ENCODE peak calls at places on chromosomes 12 and 14, in four cellular contexts. Y is breast epithelium, I is tibial nerve, Z is IMR-90. O is an unnamed sample.

GRCh38 chr14:75279739-75280447 is 1.3 kb downstream of the FOS start:
- DNase-seq in Y (peak), I (no peak), Z (peak), O (peak)

GRCh38 chr12:46446645-46447044 is 74.1 kb upstream of the SLC38A2 start:
- DNase-seq in Y (no peak), I (no peak), Z (no peak), O (no peak)

GRCh38 chr12:107748472-107748871 is 12.5 kb downstream of the PRDM4 start:
- DNase-seq in Y (no peak), I (no peak), Z (peak), O (no peak)

GRCh38 chr12:29317556-29318363 is 63.2 kb downstream of the ERGIC2 start:
- DNase-seq in Y (no peak), I (peak), Z (peak), O (peak)

GRCh38 chr14:92407395-92407794 is 84.4 kb downstream of the SLC24A4 start:
- DNase-seq in Y (no peak), I (no peak), Z (no peak), O (no peak)

GRCh38 chr12:114032801-114033200 is 66.7 kb upstream of the RBM19 start:
- DNase-seq in Y (no peak), I (no peak), Z (no peak), O (no peak)

GRCh38 chr12:115088328-115088994 is 404.5 kb upstream of the TBX3 start:
- DNase-seq in Y (no peak), I (no peak), Z (no peak), O (no peak)

GRCh38 chr14:98963610-98964009 is 308.4 kb downstream of the BCL11B start:
- DNase-seq in Y (no peak), I (no peak), Z (no peak), O (no peak)

GRCh38 chr14:36227802-36228201 is 51.3 kb upstream of the PTCSC3 start:
- DNase-seq in Y (no peak), I (no peak), Z (peak), O (no peak)

GRCh38 chr12:53048033-53048779 is 1.7 kb upstream of the TNS2 start:
- DNase-seq in Y (peak), I (peak), Z (no peak), O (no peak)

GRCh38 chr12:105331805-105332251 is 1.3 kb downstream of the C12orf75 start:
- DNase-seq in Y (no peak), I (no peak), Z (no peak), O (peak)

GRCh38 chr14:55913324-55914035 is 204.7 kb upstream of the PELI2 start:
- DNase-seq in Y (no peak), I (peak), Z (peak), O (no peak)

GRCh38 chr12:89507015-89507824 is 17.4 kb downstream of the GALNT4 start:
- DNase-seq in Y (no peak), I (no peak), Z (no peak), O (no peak)

GRCh38 chr12:72790273-72790672 is 518.1 kb downstream of the TRHDE start:
- DNase-seq in Y (no peak), I (no peak), Z (no peak), O (no peak)

GRCh38 chr12:3680919-3681594 is 71.9 kb downstream of the CRACR2A start:
- DNase-seq in Y (no peak), I (peak), Z (no peak), O (peak)

GRCh38 chr12:9039397-9039977 is 50.1 kb downstream of the KLRG1 start:
- DNase-seq in Y (no peak), I (peak), Z (peak), O (peak)

GRCh38 chr14:71309756-71310155 is 402.5 kb downstream of the PCNX1 start:
- DNase-seq in Y (no peak), I (no peak), Z (no peak), O (no peak)

GRCh38 chr12:78457951-78458350 is 406.6 kb upstream of the SYT1 start:
- DNase-seq in Y (no peak), I (no peak), Z (peak), O (no peak)

GRCh38 chr14:49945448-49946319 is 52.8 kb downstream of the ARF6 start:
- DNase-seq in Y (no peak), I (no peak), Z (no peak), O (no peak)

GRCh38 chr14:31197671-31198070 is 9.9 kb downstream of the HECTD1 start:
- DNase-seq in Y (no peak), I (no peak), Z (no peak), O (no peak)

GRCh38 chr14:91744068-91744480 is 12.2 kb upstream of the CATSPERB start:
- DNase-seq in Y (no peak), I (no peak), Z (no peak), O (peak)

GRCh38 chr12:130144256-130144655 is 18.0 kb upstream of the FZD10 start:
- DNase-seq in Y (no peak), I (no peak), Z (no peak), O (no peak)

GRCh38 chr12:50219544-50219943 is 52.4 kb upstream of the CERS5 start:
- DNase-seq in Y (no peak), I (no peak), Z (no peak), O (no peak)

GRCh38 chr14:47526591-47527244 is 148.7 kb downstream of the MDGA2 start:
- DNase-seq in Y (no peak), I (no peak), Z (no peak), O (no peak)

GRCh38 chr14:54577977-54578376 is 11.0 kb downstream of the SAMD4A start:
- DNase-seq in Y (no peak), I (no peak), Z (peak), O (no peak)

GRCh38 chr12:6943719-6944380 is at the start of the genes C12orf57 and RNU7-1:
- DNase-seq in Y (peak), I (no peak), Z (peak), O (peak)
- TF ChIP-seq POLR2A in Y (peak), I (peak), Z (peak), O (peak)

GRCh38 chr12:16346931-16347330 is 514 bp upstream of the MGST1 start:
- DNase-seq in Y (no peak), I (no peak), Z (no peak), O (no peak)

GRCh38 chr12:16349132-16349463 is 1.7 kb downstream of the MGST1 start:
- DNase-seq in Y (peak), I (peak), Z (peak), O (peak)

GRCh38 chr12:16345105-16345504 is 2.3 kb upstream of the MGST1 start:
- DNase-seq in Y (no peak), I (no peak), Z (no peak), O (no peak)

GRCh38 chr12:16348435-16349131 is 1.1 kb downstream of the MGST1 start:
- DNase-seq in Y (no peak), I (no peak), Z (peak), O (peak)

GRCh38 chr12:16347391-16348298 is at the start of gene MGST1:
- DNase-seq in Y (peak), I (peak), Z (peak), O (peak)
- TF ChIP-seq POLR2A in Y (peak), I (no peak), Z (peak), O (peak)

GRCh38 chr14:68938515-68939423 is 40.3 kb downstream of the ACTN1 start:
- DNase-seq in Y (no peak), I (no peak), Z (peak), O (no peak)

GRCh38 chr14:68936476-68936875 is 42.6 kb downstream of the ACTN1 start:
- DNase-seq in Y (no peak), I (no peak), Z (no peak), O (no peak)

GRCh38 chr14:68936980-68937379 is 42.1 kb downstream of the ACTN1 start:
- DNase-seq in Y (no peak), I (no peak), Z (no peak), O (no peak)

GRCh38 chr14:68939424-68939892 is 39.6 kb downstream of the ACTN1 start:
- DNase-seq in Y (no peak), I (no peak), Z (no peak), O (no peak)

DNA sequence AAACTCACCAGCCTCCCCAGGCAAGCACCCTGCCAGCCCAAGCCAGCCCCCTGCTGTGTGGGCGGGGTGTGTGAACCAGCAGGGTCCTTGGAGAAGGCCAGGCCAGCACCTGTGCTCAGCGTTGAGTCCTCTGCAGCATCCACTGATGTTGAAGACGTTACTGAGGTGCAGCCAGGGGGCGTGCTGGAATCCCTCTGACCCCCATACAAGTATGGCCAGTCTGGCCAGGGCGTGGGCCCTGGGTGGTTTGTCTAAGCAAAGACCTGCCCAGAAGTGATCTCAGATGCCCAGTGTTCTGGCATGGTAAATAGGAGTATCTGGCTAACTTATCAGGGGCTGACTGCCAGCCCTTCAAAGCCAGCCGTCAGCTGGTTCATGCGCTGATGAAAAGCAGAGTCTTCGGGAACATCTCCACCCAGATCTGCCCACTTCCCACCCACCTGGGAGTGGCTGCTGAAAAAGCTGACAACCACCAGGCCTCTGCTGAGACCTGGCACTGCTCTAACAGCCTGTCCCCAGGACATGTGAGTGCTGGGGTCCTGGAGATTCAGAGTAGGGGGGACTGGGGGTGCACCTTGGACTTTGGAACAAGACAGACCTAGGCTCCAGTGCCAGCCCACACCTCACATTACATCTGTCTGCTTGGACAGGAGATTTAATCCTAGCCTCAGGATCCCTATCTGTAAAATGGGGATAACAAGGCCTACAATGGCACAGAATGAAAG is 41.1 kb downstream of the ACTN1 start:
- DNase-seq in Y (peak), I (no peak), Z (no peak), O (no peak)
- TF ChIP-seq POLR2A in Y (no peak), I (no peak), Z (no peak), O (no peak)

DNA sequence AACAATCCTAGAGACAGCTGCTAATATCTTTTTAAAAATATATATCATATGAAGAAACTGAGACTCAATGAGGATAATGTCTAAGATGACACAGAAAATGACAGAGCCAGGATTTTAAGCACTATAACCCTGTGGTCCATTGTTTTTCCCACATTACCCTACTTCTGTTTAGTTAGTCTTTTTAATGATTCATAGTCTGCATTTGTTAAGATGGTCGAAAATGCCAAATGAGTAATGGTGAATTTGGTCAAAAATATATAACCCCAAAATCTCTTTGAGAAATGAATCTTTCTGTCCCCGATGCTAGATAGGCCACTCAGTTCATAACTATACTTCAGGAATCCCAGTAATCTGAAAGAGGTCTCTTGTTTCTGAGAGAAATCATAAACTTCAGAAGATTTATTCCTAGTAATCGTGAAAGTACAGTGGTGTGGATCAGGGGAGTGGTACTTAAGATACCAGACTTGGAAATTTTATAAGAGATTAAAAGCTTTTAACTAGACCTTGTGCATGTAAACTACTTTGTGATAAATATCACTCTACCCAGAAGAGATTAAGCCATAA is 10.8 kb downstream of the RTRAF start:
- DNase-seq in Y (no peak), I (no peak), Z (peak), O (no peak)
- TF ChIP-seq POLR2A in Y (no peak), I (no peak), Z (no peak), O (no peak)

O was measured in erythroblast.